ENCODE peak calls at places on chromosomes 16 and 17, in six cellular contexts. X is H9, F is neuronal stem cell, V is IMR-90, G is mesenchymal stem cell, A is H1. R is an unnamed sample.

GRCh38 chr16:59993101-59993500 is 1259.0 kb upstream of the GOT2 start:
- DNase-seq in X (no peak), F (no peak), V (no peak), G (no peak), A (no peak), R (peak)

GRCh38 chr17:79087428-79088143 is 13.0 kb downstream of the ENGASE start:
- DNase-seq in X (peak), F (peak), V (peak), G (peak), A (no peak), R (peak)

GRCh38 chr16:9075299-9076071 is 16.0 kb upstream of the HAPSTR1 start:
- DNase-seq in X (no peak), F (no peak), V (no peak), G (no peak), A (no peak), R (no peak)

GRCh38 chr17:78278139-78278741 is 46.8 kb downstream of the TMEM235 start:
- DNase-seq in X (peak), F (no peak), V (no peak), G (no peak), A (no peak), R (peak)

GRCh38 chr16:82629441-82630027 is 2.8 kb downstream of the CDH13 start:
- DNase-seq in X (no peak), F (no peak), V (peak), G (peak), A (no peak), R (peak)

GRCh38 chr17:66445229-66445628 is 142.8 kb downstream of the PRKCA start:
- DNase-seq in X (no peak), F (no peak), V (no peak), G (peak), A (no peak), R (no peak)

GRCh38 chr17:70100983-70101382 is 26.0 kb downstream of the KCNJ16 start:
- DNase-seq in X (no peak), F (no peak), V (no peak), G (no peak), A (no peak), R (no peak)

GRCh38 chr17:3512512-3513171 is 36.8 kb downstream of the ASPA start:
- DNase-seq in X (no peak), F (peak), V (peak), G (no peak), A (no peak), R (peak)

GRCh38 chr17:19645608-19646250 is 2.8 kb upstream of the ALDH3A2 start:
- DNase-seq in X (peak), F (peak), V (no peak), G (peak), A (no peak), R (peak)

GRCh38 chr17:39665642-39666221 is 583 bp downstream of the TCAP start:
- DNase-seq in X (peak), F (no peak), V (no peak), G (no peak), A (no peak), R (no peak)

GRCh38 chr16:74201561-74201960 is 95.1 kb upstream of the PSMD7 start:
- DNase-seq in X (no peak), F (no peak), V (no peak), G (no peak), A (no peak), R (no peak)

GRCh38 chr17:65498831-65499230 is 62.6 kb downstream of the AXIN2 start:
- DNase-seq in X (no peak), F (no peak), V (no peak), G (no peak), A (no peak), R (no peak)

GRCh38 chr16:66948034-66948821 is 12.8 kb upstream of the CES3 start:
- DNase-seq in X (no peak), F (no peak), V (no peak), G (no peak), A (no peak), R (no peak)

GRCh38 chr17:79618383-79619067 is 7.7 kb upstream of the RBFOX3 start:
- DNase-seq in X (peak), F (no peak), V (no peak), G (no peak), A (no peak), R (no peak)

GRCh38 chr17:81665205-81666091 is 957 bp downstream of the OXLD1 start:
- DNase-seq in X (peak), F (no peak), V (peak), G (no peak), A (no peak), R (peak)

GRCh38 chr16:27749547-27749875 is 199.6 kb downstream of the KATNIP start:
- DNase-seq in X (no peak), F (no peak), V (no peak), G (no peak), A (no peak), R (no peak)

GRCh38 chr17:82750241-82750905 is 1.5 kb upstream of the TBCD start:
- DNase-seq in X (peak), F (no peak), V (no peak), G (no peak), A (no peak), R (peak)

GRCh38 chr17:50381920-50382319 is 8.9 kb downstream of the EME1 start:
- DNase-seq in X (no peak), F (no peak), V (no peak), G (no peak), A (no peak), R (no peak)

GRCh38 chr16:49459953-49460735 is 86.5 kb downstream of the C16orf78 start:
- DNase-seq in X (peak), F (no peak), V (no peak), G (no peak), A (no peak), R (no peak)

GRCh38 chr16:86353185-86353584 is 157.1 kb upstream of the FOXF1 start:
- DNase-seq in X (no peak), F (no peak), V (peak), G (peak), A (no peak), R (no peak)

GRCh38 chr16:6573577-6573976 is 759.1 kb upstream of the RBFOX1 start:
- DNase-seq in X (peak), F (peak), V (no peak), G (no peak), A (peak), R (peak)

GRCh38 chr16:4500283-4500682 is 24.1 kb downstream of the HMOX2 start:
- DNase-seq in X (no peak), F (no peak), V (peak), G (peak), A (no peak), R (peak)

GRCh38 chr17:1019451-1019850 is 22.5 kb downstream of the TIMM22 start:
- DNase-seq in X (no peak), F (no peak), V (no peak), G (peak), A (no peak), R (no peak)

GRCh38 chr17:38552343-38552742 is 53.4 kb downstream of the SRCIN1 start:
- DNase-seq in X (no peak), F (no peak), V (no peak), G (no peak), A (no peak), R (no peak)

GRCh38 chr16:16139806-16140205 is 83.5 kb downstream of the ABCC6 start:
- DNase-seq in X (no peak), F (no peak), V (no peak), G (no peak), A (no peak), R (no peak)

GRCh38 chr17:37740861-37741260 is 4.0 kb downstream of the HNF1B start:
- DNase-seq in X (no peak), F (no peak), V (no peak), G (no peak), A (no peak), R (no peak)

GRCh38 chr16:49283376-49284049 is 1.9 kb upstream of the CBLN1 start:
- DNase-seq in X (no peak), F (no peak), V (no peak), G (no peak), A (no peak), R (peak)

GRCh38 chr17:42706732-42707131 is 24.4 kb downstream of the CNTNAP1 start:
- DNase-seq in X (no peak), F (no peak), V (no peak), G (no peak), A (no peak), R (no peak)

GRCh38 chr16:30793508-30794069 is 6.6 kb upstream of the ZNF629 start:
- DNase-seq in X (no peak), F (no peak), V (no peak), G (no peak), A (no peak), R (no peak)

GRCh38 chr16:9099131-9099625 is 7.7 kb downstream of the HAPSTR1 start:
- DNase-seq in X (no peak), F (no peak), V (peak), G (peak), A (no peak), R (no peak)

GRCh38 chr17:48624544-48625501 is 1.3 kb downstream of the HOXB9 start:
- DNase-seq in X (peak), F (no peak), V (no peak), G (peak), A (no peak), R (peak)

GRCh38 chr16:47604306-47604705 is 143.2 kb downstream of the PHKB start:
- DNase-seq in X (no peak), F (no peak), V (no peak), G (no peak), A (no peak), R (no peak)

GRCh38 chr17:28864991-28865849 is 10.4 kb downstream of the ERAL1 start:
- DNase-seq in X (no peak), F (no peak), V (no peak), G (no peak), A (no peak), R (peak)

GRCh38 chr16:48089053-48089792 is 66.6 kb downstream of the ABCC12 start:
- DNase-seq in X (no peak), F (no peak), V (no peak), G (no peak), A (no peak), R (no peak)

GRCh38 chr17:29076722-29077121 is 33.8 kb downstream of the PIPOX start:
- DNase-seq in X (peak), F (no peak), V (no peak), G (no peak), A (no peak), R (peak)

GRCh38 chr17:57092171-57092570 is 7.1 kb downstream of the AKAP1 start:
- DNase-seq in X (no peak), F (no peak), V (peak), G (no peak), A (no peak), R (no peak)

DNA sequence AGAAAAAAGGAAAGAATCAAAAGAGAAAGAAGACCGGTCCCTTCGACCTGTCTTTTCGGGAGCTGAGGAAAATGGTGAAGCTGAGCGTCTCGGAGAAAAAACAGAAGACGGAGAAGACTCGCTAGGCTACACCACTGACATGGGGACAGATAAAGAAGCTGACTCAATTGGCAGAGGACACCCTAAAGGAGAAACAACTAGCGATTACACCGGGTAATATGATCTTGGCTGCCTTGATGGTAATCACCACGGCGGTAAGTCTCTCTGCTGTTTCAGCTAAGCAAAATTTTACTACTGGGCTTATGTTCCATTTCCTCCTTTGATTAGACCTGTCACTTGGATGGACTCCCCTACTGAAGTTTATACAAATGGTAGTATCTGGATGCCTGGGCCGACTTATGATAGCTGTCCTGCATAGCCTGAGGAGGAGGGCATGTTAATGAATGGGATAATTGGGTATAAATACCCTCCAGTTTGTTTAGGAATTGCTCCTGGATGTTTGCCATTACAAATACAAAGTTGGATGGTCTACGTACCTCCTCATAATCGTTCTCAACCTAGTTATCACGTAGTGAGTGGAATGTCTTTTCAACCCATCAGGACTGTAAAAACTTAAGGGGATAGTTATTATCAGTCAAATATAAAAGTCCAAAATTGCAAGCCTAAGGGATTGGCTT is 24.1 kb downstream of the ALOX15B start:
- DNase-seq in X (no peak), F (no peak), V (no peak), G (peak), A (no peak), R (peak)
- H3K9ac ChIP-seq in X (no peak), F (no peak), V (no peak), G (no peak), A (no peak), R (peak)

GRCh38 chr16:88444826-88445582 is 8.1 kb upstream of the ZFPM1 start:
- DNase-seq in X (no peak), F (no peak), V (no peak), G (no peak), A (no peak), R (no peak)
- H4K8ac ChIP-seq in X (no peak), F (no peak), V (no peak), G (no peak), A (no peak), R (no peak)

GRCh38 chr17:30992551-30992950 is 21.7 kb downstream of the RNF135 start:
- DNase-seq in X (no peak), F (no peak), V (no peak), G (no peak), A (no peak), R (no peak)

GRCh38 chr17:30995347-30995746 is 24.5 kb downstream of the RNF135 start:
- DNase-seq in X (no peak), F (no peak), V (peak), G (no peak), A (no peak), R (no peak)

DNA sequence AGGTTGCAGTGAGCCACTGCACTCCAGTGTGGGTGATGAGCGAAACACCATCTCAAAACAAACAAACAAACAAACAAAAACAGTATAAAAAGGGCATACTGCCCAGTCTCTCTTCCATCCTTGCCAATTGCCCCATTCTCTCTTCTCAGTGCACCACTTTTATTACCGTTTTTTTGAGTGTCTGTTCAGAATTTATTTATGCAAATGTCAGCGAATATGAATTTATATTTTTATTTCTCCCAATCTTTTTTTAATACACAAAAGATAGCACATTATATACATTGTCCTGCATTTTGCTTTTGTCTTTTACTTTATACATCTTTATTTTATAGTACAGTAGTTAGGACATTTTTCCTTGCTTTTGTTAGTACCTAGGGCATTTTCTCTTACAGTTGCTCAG is 19.6 kb downstream of the RNF135 start:
- DNase-seq in X (no peak), F (no peak), V (no peak), G (no peak), A (no peak), R (no peak)
- H3K27ac ChIP-seq in X (no peak), F (no peak), V (no peak), G (no peak), A (no peak), R (no peak)

DNA sequence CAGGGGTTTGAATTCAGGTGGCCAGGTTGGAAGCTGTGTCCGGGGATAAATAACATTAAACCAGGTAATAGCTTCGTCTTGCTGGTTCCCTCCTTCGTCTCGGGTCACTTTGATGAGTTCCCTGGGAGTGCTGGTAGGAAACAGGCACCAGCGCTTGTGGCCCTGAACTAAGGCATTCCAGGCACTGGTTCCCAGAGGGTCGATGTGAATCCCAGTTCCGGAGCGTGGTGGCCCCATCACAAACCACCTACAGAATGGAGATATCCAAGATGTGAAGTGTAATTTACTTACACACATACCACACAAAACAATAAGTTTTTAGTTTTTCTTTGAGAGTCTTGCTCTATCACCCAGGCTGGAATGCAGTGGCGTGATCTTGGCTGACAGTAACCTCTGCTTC is 2.6 kb downstream of the JMJD6 start:
- DNase-seq in X (no peak), F (no peak), V (no peak), G (no peak), A (no peak), R (no peak)
- H3K9ac ChIP-seq in X (no peak), F (no peak), V (no peak), G (no peak), A (no peak), R (no peak)

DNA sequence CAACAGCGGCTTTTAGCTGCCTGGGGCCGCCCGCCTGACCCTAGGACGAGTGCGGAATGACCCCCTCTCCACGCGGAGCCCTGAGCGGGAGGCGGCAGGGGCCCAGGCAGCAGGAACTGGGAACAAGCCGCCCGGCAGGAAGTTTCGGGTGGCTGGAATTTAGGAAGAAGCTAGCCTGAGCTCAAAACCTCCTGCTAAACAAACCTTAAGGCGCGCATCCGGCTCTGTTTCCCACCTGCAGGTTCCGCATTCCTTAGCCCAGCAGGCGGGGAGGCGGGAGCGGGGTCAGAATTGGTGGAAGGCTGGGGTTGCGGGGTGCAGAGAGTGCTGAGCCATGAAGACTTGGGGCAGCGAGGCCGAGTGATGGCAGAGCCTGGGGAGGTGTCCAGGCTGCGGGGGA is 813.9 kb downstream of the KCNJ18 start:
- DNase-seq in X (no peak), F (no peak), V (no peak), G (no peak), A (no peak), R (no peak)
- H4K8ac ChIP-seq in X (no peak), F (no peak), V (no peak), G (no peak), A (no peak), R (no peak)

DNA sequence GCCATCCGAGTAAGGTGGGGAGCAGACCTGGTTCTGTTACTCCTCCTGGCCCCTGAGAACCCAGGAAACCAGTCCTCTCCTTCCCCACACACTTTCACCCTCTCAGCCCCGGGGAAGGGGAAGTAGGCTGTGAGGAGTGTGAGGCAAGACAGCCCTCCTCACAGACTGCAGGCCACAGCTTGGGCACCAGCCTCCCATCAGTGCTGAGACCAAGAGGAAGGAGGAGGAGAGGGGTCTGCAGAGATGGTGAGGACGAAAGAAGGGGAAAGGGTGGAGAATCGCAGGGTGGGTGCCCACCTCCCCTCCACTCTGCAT is 7.0 kb downstream of the G6PC3 start:
- DNase-seq in X (peak), F (no peak), V (no peak), G (no peak), A (no peak), R (no peak)
- H3K27ac ChIP-seq in X (no peak), F (no peak), V (peak), G (no peak), A (no peak), R (no peak)

GRCh38 chr16:69925311-69925710 is 25.8 kb upstream of the CLEC18A start:
- DNase-seq in X (no peak), F (no peak), V (no peak), G (no peak), A (no peak), R (no peak)
- H3K9ac ChIP-seq in X (no peak), F (no peak), V (peak), G (peak), A (no peak), R (no peak)

GRCh38 chr16:56519459-56520250 is at the start of gene BBS2:
- DNase-seq in X (peak), F (peak), V (peak), G (peak), A (peak), R (peak)
- H4K8ac ChIP-seq in X (no peak), F (peak), V (peak), G (peak), A (peak), R (peak)

DNA sequence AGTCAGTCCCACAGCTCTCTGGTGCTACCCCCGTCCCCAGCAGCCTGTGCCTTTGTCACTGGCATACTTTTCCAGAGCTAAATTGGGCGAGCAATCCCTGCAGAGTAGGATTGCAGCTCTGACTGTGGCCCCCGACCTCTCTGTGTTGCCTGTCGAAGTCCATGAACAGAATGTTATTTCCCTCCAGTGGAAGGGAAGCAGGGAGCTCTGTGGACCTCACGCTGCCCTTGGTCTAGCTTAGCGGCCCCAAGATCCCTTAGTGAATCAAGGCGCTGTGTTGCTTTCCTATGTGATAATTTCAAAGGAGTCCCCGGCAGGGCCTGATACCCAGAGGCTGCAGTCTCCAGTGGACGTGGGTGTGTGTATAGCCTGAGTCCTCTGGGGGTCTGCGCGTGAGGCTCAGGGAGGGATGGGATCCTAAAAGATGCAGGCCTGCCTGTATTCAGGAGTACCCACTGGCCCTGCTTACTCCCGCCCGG is 15.5 kb upstream of the CD300A start:
- DNase-seq in X (no peak), F (no peak), V (no peak), G (no peak), A (no peak), R (no peak)
- H3K27ac ChIP-seq in X (no peak), F (no peak), V (no peak), G (no peak), A (no peak), R (no peak)